ENCODE peak calls at places on chromosomes 6 and 20, in eight cellular contexts. Y, W, V, M, K, J, L and H are unnamed samples.
A peak's percentile ranks its signal among the peaks of the same experiment; 100 is the strongest.

GRCh38 chr6:20655317-20655716 is 121.1 kb downstream of the CDKAL1 start:
- DNase-seq in Y (no peak), W (no peak), V (no peak), M (no peak), K (no peak), J (no peak), L (no peak), H (no peak)

GRCh38 chr20:11686900-11687543 is 230.7 kb upstream of the BTBD3 start:
- DNase-seq in Y (no peak), W (no peak), V (no peak), M (peak; percentile 26), K (peak; percentile 33), J (peak; percentile 14), L (peak; percentile 65), H (peak; percentile 75)

GRCh38 chr20:60055740-60056139 is 97.5 kb downstream of the CDH26 start:
- DNase-seq in Y (peak; percentile 84), W (no peak), V (no peak), M (no peak), K (peak; percentile 10), J (no peak), L (peak; percentile 81), H (peak; percentile 55)

GRCh38 chr6:46989384-46989783 is 52.7 kb downstream of the ADGRF1 start:
- DNase-seq in Y (no peak), W (no peak), V (no peak), M (no peak), K (no peak), J (no peak), L (no peak), H (peak; percentile 17)

GRCh38 chr6:163288066-163288465 is 126.5 kb upstream of the QKI start:
- DNase-seq in Y (no peak), W (no peak), V (no peak), M (no peak), K (no peak), J (peak; percentile 71), L (no peak), H (no peak)

GRCh38 chr6:116405663-116406329 is 35.0 kb downstream of the DSE start:
- DNase-seq in Y (no peak), W (no peak), V (peak; percentile 18), M (no peak), K (peak; percentile 41), J (peak; percentile 76), L (no peak), H (no peak)

GRCh38 chr6:26284537-26285142 is 80.4 kb upstream of the BTN3A2 start:
- DNase-seq in Y (peak; percentile 22), W (no peak), V (no peak), M (peak; percentile 60), K (peak; percentile 72), J (peak; percentile 74), L (peak; percentile 81), H (peak; percentile 81)

GRCh38 chr6:21887301-21888185 is 294.0 kb downstream of the SOX4 start:
- DNase-seq in Y (no peak), W (no peak), V (no peak), M (no peak), K (peak; percentile 65), J (peak; percentile 88), L (no peak), H (peak; percentile 68)

GRCh38 chr6:160261991-160262718 is 3.5 kb upstream of the SLC22A2 start:
- DNase-seq in Y (no peak), W (no peak), V (no peak), M (no peak), K (peak; percentile 21), J (no peak), L (no peak), H (peak; percentile 27)

GRCh38 chr6:96809119-96809518 is 28.2 kb downstream of the GPR63 start:
- DNase-seq in Y (peak; percentile 53), W (no peak), V (no peak), M (no peak), K (peak; percentile 59), J (peak; percentile 68), L (no peak), H (no peak)

GRCh38 chr20:742156-742555 is 26.1 kb downstream of the SLC52A3 start:
- DNase-seq in Y (no peak), W (no peak), V (no peak), M (no peak), K (no peak), J (no peak), L (no peak), H (no peak)

GRCh38 chr6:165806126-165806810 is 143.2 kb upstream of the PDE10A start:
- DNase-seq in Y (no peak), W (no peak), V (no peak), M (no peak), K (no peak), J (no peak), L (no peak), H (no peak)

GRCh38 chr20:23023621-23024187 is 11.4 kb upstream of the SSTR4 start:
- DNase-seq in Y (no peak), W (no peak), V (no peak), M (no peak), K (no peak), J (no peak), L (no peak), H (no peak)

GRCh38 chr6:7726416-7727149 is 684 bp downstream of the BMP6 start:
- DNase-seq in Y (peak; percentile 89), W (no peak), V (no peak), M (no peak), K (peak; percentile 7), J (no peak), L (no peak), H (no peak)

GRCh38 chr20:21173496-21174025 is 47.7 kb downstream of the KIZ start:
- DNase-seq in Y (no peak), W (no peak), V (no peak), M (no peak), K (peak; percentile 54), J (peak; percentile 37), L (no peak), H (no peak)

GRCh38 chr20:63894358-63895201 is at the start of gene DNAJC5:
- DNase-seq in Y (peak; percentile 100), W (peak; percentile 73), V (peak; percentile 85), M (peak; percentile 95), K (peak; percentile 95), J (peak; percentile 79), L (peak; percentile 98), H (peak; percentile 99)

GRCh38 chr6:168929871-168930450 is 323.7 kb downstream of the THBS2 start:
- DNase-seq in Y (no peak), W (no peak), V (no peak), M (no peak), K (no peak), J (no peak), L (no peak), H (no peak)

GRCh38 chr6:18329781-18330180 is 57.4 kb upstream of the RNF144B start:
- DNase-seq in Y (no peak), W (no peak), V (no peak), M (no peak), K (no peak), J (no peak), L (no peak), H (no peak)

GRCh38 chr20:47998736-47999135 is 213.5 kb upstream of the SULF2 start:
- DNase-seq in Y (no peak), W (no peak), V (no peak), M (no peak), K (peak; percentile 64), J (peak; percentile 36), L (no peak), H (no peak)

GRCh38 chr20:13552061-13552460 is 86.7 kb downstream of the TASP1 start:
- DNase-seq in Y (no peak), W (no peak), V (no peak), M (no peak), K (no peak), J (peak; percentile 18), L (no peak), H (no peak)

GRCh38 chr6:151494235-151494950 is 576 bp downstream of the CCDC170 start:
- DNase-seq in Y (peak; percentile 72), W (no peak), V (no peak), M (peak; percentile 44), K (peak; percentile 54), J (peak; percentile 58), L (peak; percentile 73), H (peak; percentile 58)

GRCh38 chr20:9286501-9286900 is 217.6 kb downstream of the PLCB4 start:
- DNase-seq in Y (no peak), W (no peak), V (no peak), M (no peak), K (no peak), J (peak; percentile 50), L (no peak), H (no peak)

GRCh38 chr6:82780334-82780733 is 285.3 kb downstream of the UBE3D start:
- DNase-seq in Y (no peak), W (no peak), V (no peak), M (no peak), K (no peak), J (no peak), L (no peak), H (no peak)
- H3K4me1 ChIP-seq in Y (peaks cover 16% of the 10 kb centered on the region), W (no peaks in the 10 kb centered on the region), V (no peaks in the 10 kb centered on the region), M (no peaks in the 10 kb centered on the region), K (no peaks in the 10 kb centered on the region), J (no peaks in the 10 kb centered on the region), L (no peaks in the 10 kb centered on the region), H (no peaks in the 10 kb centered on the region)

GRCh38 chr6:118669561-118669960 is 18.2 kb upstream of the CEP85L start:
- DNase-seq in Y (no peak), W (no peak), V (no peak), M (no peak), K (no peak), J (no peak), L (no peak), H (no peak)
- H3K4me3 ChIP-seq in Y (no peak overlapping the region), W (no peak overlapping the region), V (no peak overlapping the region), M (no peak overlapping the region), K (no peak overlapping the region), J (no peak overlapping the region), L (no peak overlapping the region), H (no peak overlapping the region)

DNA sequence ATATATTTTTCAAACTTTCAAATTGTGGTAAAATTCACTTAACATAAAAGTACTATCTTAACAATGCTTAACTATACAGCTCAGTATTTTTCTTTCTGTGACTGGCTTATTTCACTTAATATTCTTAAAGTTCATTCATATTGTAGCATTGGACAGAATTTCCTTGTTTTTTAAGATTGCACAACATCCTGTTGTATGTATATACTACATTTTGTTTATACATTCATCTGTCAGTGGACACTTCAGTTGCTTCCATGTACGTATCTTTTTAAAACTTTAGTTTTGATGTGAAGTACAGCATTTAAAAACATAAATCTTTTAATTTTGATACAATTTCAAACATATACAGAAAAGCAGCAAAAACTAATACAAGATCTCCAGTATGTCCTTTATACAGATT is 220.7 kb downstream of the ZFAND3 start:
- DNase-seq in Y (no peak), W (no peak), V (no peak), M (no peak), K (no peak), J (no peak), L (no peak), H (no peak)
- H3K27ac ChIP-seq in Y (no peak overlapping the region), W (no peak overlapping the region), V (no peak overlapping the region), M (no peak overlapping the region), K (no peak overlapping the region), J (no peak overlapping the region), L (no peak overlapping the region), H (no peak overlapping the region)

DNA sequence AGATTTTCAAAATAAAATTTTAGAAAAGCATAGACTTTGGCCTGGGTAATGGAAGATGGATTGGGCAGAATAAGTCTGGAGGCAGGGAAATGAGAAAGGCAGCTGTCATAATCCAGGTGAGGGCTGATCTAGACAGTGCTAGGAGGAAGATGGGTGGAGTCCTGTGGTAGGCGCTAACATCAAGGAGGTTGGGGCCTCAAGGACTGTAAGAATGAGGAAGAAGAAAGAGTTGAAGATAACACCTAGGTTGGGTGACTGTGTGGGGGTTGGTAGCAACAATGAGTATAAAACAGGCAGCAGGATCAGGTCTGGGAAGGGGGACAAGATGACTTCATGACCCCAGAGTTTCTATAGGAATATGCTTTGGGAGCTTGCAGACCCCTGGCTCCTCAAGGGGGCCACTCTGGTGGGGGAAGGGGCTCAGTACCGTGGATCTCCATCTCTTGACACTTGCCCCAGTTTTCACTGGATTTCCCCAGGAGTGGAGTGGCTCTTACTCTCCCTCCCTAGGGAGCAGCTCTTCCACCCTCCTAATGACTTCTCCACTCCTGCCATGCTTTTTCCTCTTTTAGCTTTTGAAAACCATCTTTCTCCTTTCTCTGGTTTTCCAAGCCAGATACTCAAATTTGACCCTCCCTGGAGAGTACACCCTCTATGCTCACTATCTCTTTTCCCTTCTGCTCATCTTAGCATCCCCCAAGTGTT is 14.8 kb downstream of the TRIM31 start:
- DNase-seq in Y (no peak), W (no peak), V (no peak), M (no peak), K (no peak), J (no peak), L (no peak), H (no peak)
- H3K4me1 ChIP-seq in Y (peaks cover 28% of the 10 kb centered on the region), W (peaks cover 26% of the 10 kb centered on the region), V (peaks cover 24% of the 10 kb centered on the region), M (no peaks in the 10 kb centered on the region), K (no peaks in the 10 kb centered on the region), J (peaks cover 3% of the 10 kb centered on the region), L (peaks cover 31% of the 10 kb centered on the region), H (peaks cover 2% of the 10 kb centered on the region)